ENCODE peak calls at places on chromosomes 16 and 17, in nine cellular contexts. V is stimulated activated CD8-positive, alpha-beta memory T cell treated with anti-CD3 and anti-CD28 coated beads, Interleukin-12 subunit alpha, Interleukin-12 subunit beta, amount 100 ng/mL, for 4 hours; K is GM20000; R is T47D; E is SIG-M5; Z is EL; Y is ovary; H is KBM-7; J is substantia nigra. T is an unnamed sample.

GRCh38 chr17:21200590-21201301 is 13.2 kb downstream of the TMEM11 start:
- DNase-seq in V (no peak), K (no peak), R (peak; percentile 38), E (no peak), Z (no peak), Y (no peak), H (no peak), J (no peak), T (no peak)

GRCh38 chr16:82337355-82337754 is 167.3 kb upstream of the MPHOSPH6 start:
- DNase-seq in V (no peak), K (no peak), R (no peak), E (no peak), Z (no peak), Y (no peak), H (no peak), J (no peak), T (no peak)

GRCh38 chr16:57384248-57385070 is 12.2 kb downstream of the CX3CL1 start:
- DNase-seq in V (no peak), K (no peak), R (no peak), E (no peak), Z (no peak), Y (no peak), H (peak; percentile 65), J (no peak), T (no peak)

GRCh38 chr17:76714822-76715461 is 4.2 kb upstream of the MXRA7 start:
- DNase-seq in V (peak; percentile 45), K (peak; percentile 70), R (no peak), E (no peak), Z (peak; percentile 61), Y (peak; percentile 76), H (peak; percentile 67), J (no peak), T (peak; percentile 48)

GRCh38 chr16:22225060-22225459 is 19.0 kb downstream of the EEF2K start:
- DNase-seq in V (no peak), K (no peak), R (no peak), E (no peak), Z (no peak), Y (no peak), H (no peak), J (peak; percentile 12), T (no peak)

GRCh38 chr17:32150358-32150757 is 8.1 kb downstream of the RHOT1 start:
- DNase-seq in V (no peak), K (no peak), R (no peak), E (no peak), Z (no peak), Y (no peak), H (no peak), J (no peak), T (no peak)

GRCh38 chr17:32609085-32609484 is 122.3 kb downstream of the CDK5R1 start:
- DNase-seq in V (peak; percentile 32), K (peak; percentile 60), R (peak; percentile 46), E (peak; percentile 44), Z (peak; percentile 23), Y (no peak), H (peak; percentile 78), J (no peak), T (peak; percentile 76)

GRCh38 chr16:18839555-18839954 is 38.2 kb upstream of the ARL6IP1 start:
- DNase-seq in V (no peak), K (no peak), R (peak; percentile 5), E (no peak), Z (no peak), Y (no peak), H (no peak), J (no peak), T (no peak)

GRCh38 chr16:71360378-71360777 is 1.9 kb downstream of the CALB2 start:
- DNase-seq in V (no peak), K (no peak), R (no peak), E (no peak), Z (peak; percentile 86), Y (no peak), H (no peak), J (no peak), T (peak; percentile 91)

GRCh38 chr17:55426851-55427586 is 5.4 kb upstream of the MMD start:
- DNase-seq in V (no peak), K (peak; percentile 49), R (no peak), E (no peak), Z (peak; percentile 13), Y (no peak), H (no peak), J (no peak), T (peak; percentile 16)

GRCh38 chr16:49473773-49474172 is 100.2 kb downstream of the C16orf78 start:
- DNase-seq in V (no peak), K (no peak), R (no peak), E (no peak), Z (no peak), Y (no peak), H (no peak), J (no peak), T (no peak)

T was measured in kidney tubule cell.